ENCODE peak calls at places on chromosomes 6 and 20, in five cellular contexts. O is mesendoderm, J is IMR-90, Y is H1, W is mesenchymal stem cell. M is an unnamed sample. For H3K36me3, the result is how much of the 10 kb centered on the place peaks cover.

GRCh38 chr6:155693573-155694428 is 238.2 kb upstream of the NOX3 start:
- DNase-seq in O (no peak), J (no peak), Y (no peak), W (no peak), M (no peak)

GRCh38 chr6:109373762-109374161 is 8.5 kb downstream of the CD164 start:
- DNase-seq in O (no peak), J (no peak), Y (no peak), W (no peak), M (no peak)

GRCh38 chr6:18380165-18380564 is 7.0 kb upstream of the RNF144B start:
- DNase-seq in O (no peak), J (no peak), Y (no peak), W (no peak), M (no peak)

GRCh38 chr20:17617212-17617867 is 47.5 kb downstream of the DSTN start:
- DNase-seq in O (peak), J (no peak), Y (peak), W (peak), M (peak)

GRCh38 chr6:144675231-144675861 is 390.2 kb downstream of the UTRN start:
- DNase-seq in O (no peak), J (peak), Y (no peak), W (peak), M (no peak)

GRCh38 chr20:43564993-43565757 is 6.3 kb downstream of the SGK2 start:
- DNase-seq in O (no peak), J (no peak), Y (no peak), W (no peak), M (no peak)

GRCh38 chr20:62133864-62134263 is 9.3 kb downstream of the PSMA7 start:
- DNase-seq in O (peak), J (no peak), Y (no peak), W (no peak), M (no peak)

GRCh38 chr20:31707994-31708744 is 14.5 kb downstream of the BCL2L1 start:
- DNase-seq in O (no peak), J (no peak), Y (peak), W (no peak), M (no peak)

GRCh38 chr6:90458353-90459224 is 128.3 kb downstream of the MAP3K7 start:
- DNase-seq in O (no peak), J (no peak), Y (no peak), W (no peak), M (no peak)

GRCh38 chr6:121886223-121886830 is 450.9 kb downstream of the GJA1 start:
- DNase-seq in O (no peak), J (peak), Y (no peak), W (peak), M (no peak)

GRCh38 chr20:57672953-57673575 is 36.8 kb downstream of the PMEPA1 start:
- DNase-seq in O (no peak), J (no peak), Y (no peak), W (no peak), M (no peak)

GRCh38 chr6:7112741-7113313 is 5.1 kb downstream of the RREB1 start:
- DNase-seq in O (peak), J (no peak), Y (no peak), W (peak), M (no peak)

GRCh38 chr6:16698988-16699868 is 62.0 kb downstream of the ATXN1 start:
- DNase-seq in O (no peak), J (peak), Y (no peak), W (peak), M (no peak)

GRCh38 chr6:2134559-2134958 is 110.8 kb downstream of the GMDS start:
- DNase-seq in O (no peak), J (peak), Y (no peak), W (no peak), M (no peak)
- H2BK5ac ChIP-seq in O (no peak), J (no peak), Y (no peak), W (no peak), M (no peak)

GRCh38 chr20:40868568-40869223 is 159.9 kb upstream of the TOP1 start:
- DNase-seq in O (no peak), J (peak), Y (no peak), W (peak), M (no peak)

GRCh38 chr20:40863337-40863919 is 165.2 kb upstream of the TOP1 start:
- DNase-seq in O (peak), J (no peak), Y (no peak), W (no peak), M (no peak)

GRCh38 chr20:40864470-40864869 is 164.2 kb upstream of the TOP1 start:
- DNase-seq in O (no peak), J (no peak), Y (no peak), W (no peak), M (no peak)

GRCh38 chr20:40865095-40865494 is 163.5 kb upstream of the TOP1 start:
- DNase-seq in O (no peak), J (no peak), Y (no peak), W (no peak), M (no peak)

GRCh38 chr20:40866056-40866455 is 162.6 kb upstream of the TOP1 start:
- DNase-seq in O (no peak), J (no peak), Y (no peak), W (no peak), M (no peak)
- H2BK15ac ChIP-seq in O (no peak), J (no peak), Y (no peak), W (no peak), M (no peak)

GRCh38 chr20:35269055-35269781 is 8.7 kb downstream of the MMP24OS start:
- DNase-seq in O (peak), J (peak), Y (peak), W (peak), M (peak)
- H3K36me3 ChIP-seq in O (under half), J (under half), Y (under half), W (half or more), M (under half)

GRCh38 chr20:41394931-41395668 is 28.5 kb upstream of the EMILIN3 start:
- DNase-seq in O (no peak), J (no peak), Y (no peak), W (no peak), M (no peak)
- H2BK5ac ChIP-seq in O (no peak), J (no peak), Y (no peak), W (no peak), M (no peak)

GRCh38 chr6:20401403-20402180 is at the start of gene E2F3:
- DNase-seq in O (peak), J (peak), Y (peak), W (peak), M (peak)
- H2BK15ac ChIP-seq in O (no peak), J (no peak), Y (peak), W (peak), M (peak)

GRCh38 chr6:164419099-164419498 is 890.3 kb downstream of the C6orf118 start:
- DNase-seq in O (no peak), J (no peak), Y (no peak), W (no peak), M (no peak)

GRCh38 chr6:164417537-164417936 is 891.9 kb downstream of the C6orf118 start:
- DNase-seq in O (peak), J (no peak), Y (no peak), W (no peak), M (no peak)

GRCh38 chr6:164414695-164415094 is 894.7 kb downstream of the C6orf118 start:
- DNase-seq in O (no peak), J (no peak), Y (no peak), W (no peak), M (no peak)

GRCh38 chr6:164412566-164412965 is 896.8 kb downstream of the C6orf118 start:
- DNase-seq in O (no peak), J (no peak), Y (no peak), W (no peak), M (no peak)

DNA sequence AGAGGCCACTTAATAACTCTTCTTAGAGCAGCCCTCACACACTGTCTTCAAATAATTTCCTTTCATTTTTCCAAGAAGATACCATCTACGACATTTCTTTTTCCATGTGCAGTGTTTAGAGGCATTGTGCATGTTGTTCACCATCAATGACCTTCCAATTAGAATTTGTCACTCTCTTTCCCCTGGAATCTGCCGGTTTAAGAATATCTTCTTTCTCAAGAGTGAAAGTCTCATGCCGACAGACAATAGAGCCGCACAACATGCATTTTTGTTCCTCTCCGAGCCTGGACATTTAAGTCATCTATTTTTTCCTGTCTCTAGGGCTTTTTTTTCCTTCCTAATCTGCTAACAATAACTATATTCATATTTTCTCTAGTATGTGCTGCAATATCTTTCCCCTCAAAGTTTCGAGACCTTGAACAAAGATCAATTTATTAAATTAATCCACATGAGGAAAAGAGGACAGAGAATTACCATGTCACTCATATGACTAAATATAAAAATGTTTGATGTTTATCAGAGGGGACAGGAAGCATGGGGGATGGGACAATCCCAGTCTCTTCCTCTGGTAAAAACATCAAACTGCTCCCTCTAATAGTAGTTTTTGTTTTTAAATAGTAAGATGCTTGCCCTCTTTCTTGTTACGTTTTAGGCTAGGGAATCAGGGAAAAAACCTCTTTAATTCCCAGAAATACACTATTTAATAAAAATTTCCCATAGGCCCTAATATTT is 893.4 kb downstream of the C6orf118 start:
- DNase-seq in O (no peak), J (no peak), Y (no peak), W (no peak), M (peak)
- H3K36me3 ChIP-seq in O (under half), J (under half), Y (under half), W (under half), M (under half)

GRCh38 chr6:34876451-34876850 is 11.4 kb downstream of the TAF11 start:
- DNase-seq in O (no peak), J (no peak), Y (no peak), W (no peak), M (no peak)

GRCh38 chr6:34872332-34872731 is 15.5 kb downstream of the TAF11 start:
- DNase-seq in O (no peak), J (no peak), Y (no peak), W (no peak), M (no peak)

GRCh38 chr6:34877259-34877658 is 10.6 kb downstream of the TAF11 start:
- DNase-seq in O (no peak), J (no peak), Y (no peak), W (no peak), M (no peak)

GRCh38 chr6:34875292-34876213 is 12.3 kb downstream of the TAF11 start:
- DNase-seq in O (no peak), J (no peak), Y (no peak), W (no peak), M (no peak)

GRCh38 chr6:34877869-34878485 is 9.9 kb downstream of the TAF11 start:
- DNase-seq in O (no peak), J (no peak), Y (no peak), W (no peak), M (no peak)
- H2BK5ac ChIP-seq in O (no peak), J (no peak), Y (no peak), W (no peak), M (no peak)

DNA sequence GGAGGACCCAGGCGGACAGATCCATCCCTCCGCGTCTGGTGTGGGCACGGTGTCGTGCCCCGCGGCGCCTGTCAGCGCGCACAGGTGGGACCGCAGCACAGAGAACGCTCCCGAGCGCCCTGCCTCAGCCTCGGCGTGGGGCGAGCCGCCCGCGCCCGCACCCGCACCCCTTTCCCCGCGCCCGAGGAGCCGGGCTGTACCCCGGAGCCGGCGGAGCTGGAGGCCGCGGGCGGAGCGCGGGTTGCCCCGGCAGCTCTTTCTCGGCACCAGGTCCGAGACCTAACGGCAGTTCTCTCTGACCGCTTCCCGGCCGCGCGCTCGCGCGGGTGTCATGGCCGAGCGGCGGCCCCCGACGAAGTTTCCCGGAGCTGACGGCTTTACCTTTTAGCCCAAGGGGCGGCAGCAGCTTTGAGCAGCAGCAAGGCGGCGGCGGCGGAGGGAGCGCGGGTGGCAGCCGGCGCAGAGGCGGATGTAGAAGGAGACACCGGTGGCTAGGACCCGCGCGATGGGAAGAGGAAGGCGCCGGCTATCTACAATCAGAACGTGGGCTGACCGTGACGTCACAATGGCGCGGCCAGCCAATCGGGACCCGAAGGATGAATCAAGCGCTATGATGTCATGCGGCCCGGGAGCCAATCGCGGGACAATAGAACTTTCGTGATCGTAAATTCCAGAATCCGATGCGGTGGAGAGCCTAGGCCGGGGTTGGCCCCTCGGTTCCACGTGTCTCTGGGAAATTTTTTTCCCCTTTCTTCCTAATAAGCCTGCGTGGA is at the start of gene ELOVL5:
- DNase-seq in O (peak), J (peak), Y (peak), W (peak), M (peak)
- H2BK15ac ChIP-seq in O (peak), J (peak), Y (peak), W (peak), M (peak)

M was measured in neuronal stem cell.